ENCODE peak calls at places on chromosome 16, in five cellular contexts. P is upper lobe of right lung, Z is GM23248, S is ascending aorta, O is AG09309. U is an unnamed sample.

GRCh38 chr16:85089485-85089884 is 22.8 kb downstream of the CIBAR2 start:
- DNase-seq in P (peak), Z (no peak), S (no peak), O (no peak), U (no peak)

GRCh38 chr16:80954985-80955384 is 51.7 kb downstream of the CMC2 start:
- DNase-seq in Z (no peak), S (no peak), O (no peak), P (no peak), U (no peak)

GRCh38 chr16:84425696-84426095 is 57.4 kb downstream of the ATP2C2 start:
- DNase-seq in O (no peak), P (no peak), S (no peak), Z (no peak), U (no peak)

GRCh38 chr16:5622234-5622884 is 524.8 kb upstream of the EEF2KMT start:
- DNase-seq in P (no peak), Z (no peak), O (no peak), S (no peak), U (no peak)

GRCh38 chr16:89072216-89073130 is 21.2 kb upstream of the ACSF3 start:
- DNase-seq in Z (peak), O (no peak), S (no peak), P (no peak), U (no peak)

GRCh38 chr16:70582280-70582978 is 58.8 kb downstream of the SF3B3 start:
- DNase-seq in P (no peak), O (no peak), S (no peak), Z (peak), U (no peak)

GRCh38 chr16:70740919-70741778 is 55.3 kb upstream of the MTSS2 start:
- DNase-seq in Z (peak), S (no peak), P (no peak), O (peak), U (peak)

GRCh38 chr16:89711601-89712475 is 8.9 kb downstream of the VPS9D1 start:
- DNase-seq in Z (peak), P (peak), O (no peak), S (no peak), U (no peak)

GRCh38 chr16:29791845-29792797 is 1.6 kb downstream of the KIF22 start:
- DNase-seq in P (no peak), S (no peak), O (no peak), Z (no peak), U (no peak)

GRCh38 chr16:83803811-83804210 is 4.0 kb upstream of the HSBP1 start:
- DNase-seq in S (no peak), P (no peak), O (no peak), Z (no peak), U (no peak)

GRCh38 chr16:21260870-21261791 is 17.0 kb downstream of the CRYM start:
- DNase-seq in P (no peak), O (peak), S (peak), Z (peak), U (no peak)

GRCh38 chr16:81266680-81267095 is 28.2 kb downstream of the BCO1 start:
- DNase-seq in O (no peak), P (no peak), Z (no peak), S (no peak), U (no peak)

GRCh38 chr16:19868421-19868820 is 16.2 kb downstream of the GPRC5B start:
- DNase-seq in O (no peak), S (no peak), Z (no peak), P (no peak), U (no peak)

GRCh38 chr16:77323695-77324094 is 111.1 kb downstream of the ADAMTS18 start:
- DNase-seq in P (no peak), O (no peak), Z (no peak), S (no peak), U (no peak)

GRCh38 chr16:84790291-84790690 is 29.5 kb upstream of the CRISPLD2 start:
- DNase-seq in S (no peak), Z (no peak), P (no peak), O (no peak), U (no peak)

GRCh38 chr16:2953706-2954105 is 10.4 kb upstream of the KREMEN2 start:
- DNase-seq in P (no peak), O (no peak), Z (no peak), S (no peak), U (no peak)

GRCh38 chr16:72588554-72588953 is 416.6 kb upstream of the PMFBP1 start:
- DNase-seq in Z (no peak), P (no peak), O (no peak), S (no peak), U (no peak)

GRCh38 chr16:9258423-9259051 is 167.1 kb downstream of the HAPSTR1 start:
- DNase-seq in Z (peak), O (no peak), P (no peak), S (no peak), U (no peak)

GRCh38 chr16:55261301-55261700 is 62.7 kb upstream of the IRX6 start:
- DNase-seq in P (no peak), Z (no peak), S (no peak), O (no peak), U (no peak)

GRCh38 chr16:11005611-11005975 is 61.2 kb downstream of the CLEC16A start:
- DNase-seq in P (no peak), Z (peak), S (no peak), O (no peak), U (no peak)

GRCh38 chr16:66824006-66824405 is 6.8 kb downstream of the NAE1 start:
- DNase-seq in Z (peak), O (peak), P (no peak), S (no peak), U (no peak)

GRCh38 chr16:66661210-66661560 is 35.4 kb downstream of the CMTM4 start:
- DNase-seq in O (no peak), S (no peak), Z (no peak), P (no peak), U (no peak)

GRCh38 chr16:86091976-86092375 is 193.0 kb downstream of the IRF8 start:
- DNase-seq in Z (no peak), O (no peak), P (peak), S (no peak), U (no peak)

GRCh38 chr16:52861614-52862022 is 191.1 kb downstream of the CHD9NB start:
- DNase-seq in S (no peak), O (no peak), P (no peak), Z (peak), U (no peak)

GRCh38 chr16:26365555-26365954 is 673.8 kb downstream of the HS3ST4 start:
- DNase-seq in S (no peak), P (no peak), O (no peak), Z (no peak), U (no peak)

GRCh38 chr16:25107466-25107792 is 4.1 kb upstream of the LCMT1 start:
- DNase-seq in O (no peak), S (no peak), Z (no peak), P (no peak), U (no peak)

GRCh38 chr16:86806838-86807351 is 228.5 kb downstream of the FOXL1 start:
- DNase-seq in Z (no peak), P (no peak), S (no peak), O (no peak), U (no peak)

GRCh38 chr16:24337013-24337412 is 80.9 kb downstream of the CACNG3 start:
- DNase-seq in Z (no peak), S (no peak), P (no peak), O (no peak), U (no peak)

GRCh38 chr16:23092801-23093117 is 56.5 kb downstream of the USP31 start:
- DNase-seq in Z (no peak), S (no peak), O (no peak), P (no peak), U (no peak)

GRCh38 chr16:6018848-6019489 is 921.4 kb upstream of the EEF2KMT start:
- DNase-seq in S (no peak), O (no peak), Z (no peak), P (no peak), U (no peak)

DNA sequence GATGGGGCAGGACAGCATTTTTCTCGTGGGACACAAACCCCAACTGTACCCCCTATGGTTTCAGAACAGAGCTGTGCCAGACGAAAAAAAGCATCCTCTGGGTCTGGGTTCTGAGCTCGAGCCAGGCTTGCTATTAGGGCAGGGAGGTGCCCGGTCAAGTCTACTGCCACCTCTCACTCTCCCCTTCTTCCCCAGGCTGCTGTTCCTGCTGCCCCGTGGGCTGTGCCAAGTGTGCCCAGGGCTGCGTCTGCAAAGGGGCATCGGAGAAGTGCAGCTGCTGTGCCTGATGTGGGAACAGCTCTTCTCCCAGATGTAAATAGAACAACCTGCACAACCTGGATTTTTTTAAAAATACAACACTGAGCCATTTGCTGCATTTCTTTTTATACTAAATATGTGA is 1.1 kb downstream of the MT1E start:
- DNase-seq in Z (peak), S (no peak), P (no peak), O (no peak), U (no peak)
- H3K4me3 ChIP-seq in Z (peak), S (peak), P (peak), O (peak), U (peak)

DNA sequence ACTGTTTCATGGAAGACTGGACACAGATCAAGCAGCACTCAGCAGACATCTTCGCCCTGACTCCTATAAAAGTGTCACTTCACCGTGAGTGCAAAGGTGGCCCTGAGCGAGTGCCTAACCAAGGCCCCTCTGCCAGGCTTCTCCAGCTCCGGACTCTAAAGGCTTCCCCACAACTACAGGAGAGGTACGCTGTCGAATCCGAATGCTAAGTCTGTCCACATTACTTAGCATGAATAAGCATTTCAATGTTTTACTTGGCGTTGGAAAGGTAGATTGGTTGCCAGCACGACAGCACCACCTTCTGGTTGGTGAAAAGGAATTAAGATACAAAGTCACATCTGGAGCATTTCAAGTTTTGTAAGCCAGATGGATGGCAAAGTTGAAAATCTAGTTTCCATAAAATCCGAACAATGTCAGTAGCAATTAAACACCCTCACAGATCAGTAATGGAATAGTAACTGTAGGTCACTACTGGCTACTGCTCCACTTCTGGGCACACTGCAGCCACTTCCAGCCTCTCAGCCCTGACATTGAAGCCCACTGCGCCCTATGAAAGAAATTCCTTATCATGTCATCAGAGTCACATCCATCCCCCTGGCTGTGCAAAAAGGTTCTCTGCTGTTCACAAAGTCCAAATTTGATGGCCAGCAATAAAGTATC is 100.9 kb downstream of the PARN start:
- DNase-seq in S (peak), P (peak), Z (peak), O (peak), U (peak)
- H3K4me3 ChIP-seq in S (no peak), P (no peak), Z (peak), O (no peak), U (no peak)

GRCh38 chr16:67995423-67995822 is 3.9 kb downstream of the DPEP2 start:
- DNase-seq in O (no peak), Z (no peak), P (no peak), S (no peak), U (no peak)

GRCh38 chr16:67993207-67994036 is 5.9 kb downstream of the DPEP2 start:
- DNase-seq in Z (peak), S (peak), P (peak), O (no peak), U (peak)

GRCh38 chr16:67990018-67990386 is 9.3 kb downstream of the DPEP2 start:
- DNase-seq in O (no peak), P (no peak), S (no peak), Z (no peak), U (no peak)

GRCh38 chr16:67989322-67990017 is 9.2 kb upstream of the DPEP3 start:
- DNase-seq in P (no peak), O (no peak), Z (no peak), S (no peak), U (no peak)

GRCh38 chr16:67992661-67993206 is 6.5 kb downstream of the DPEP2 start:
- DNase-seq in O (no peak), S (no peak), Z (no peak), P (no peak), U (no peak)
- H3K4me3 ChIP-seq in O (no peak), S (no peak), Z (no peak), P (peak), U (no peak)

DNA sequence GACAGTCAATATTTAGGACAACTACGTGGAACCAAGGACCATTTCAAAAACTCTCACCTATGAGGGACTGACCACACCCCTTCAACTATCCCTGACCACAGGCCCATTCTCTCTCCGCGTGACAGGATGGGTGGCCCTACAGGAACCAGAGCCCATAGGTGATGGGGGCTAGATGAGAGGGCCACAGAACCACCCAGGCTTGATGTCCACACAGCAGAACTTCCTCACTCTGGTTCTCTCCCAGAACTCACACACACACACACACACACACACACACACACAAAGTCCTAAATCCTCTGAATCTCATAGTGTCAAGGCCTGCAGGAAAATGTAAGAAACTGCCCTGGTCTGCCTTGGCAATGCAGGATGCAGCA is 1.5 kb downstream of the ZNF319 start:
- DNase-seq in Z (no peak), O (no peak), P (peak), S (no peak), U (no peak)
- H3K4me3 ChIP-seq in Z (peak), O (no peak), P (peak), S (no peak), U (no peak)

GRCh38 chr16:79592150-79592549 is 8.4 kb downstream of the MAF start:
- DNase-seq in O (no peak), P (no peak), S (no peak), Z (no peak), U (no peak)
- H3K4me3 ChIP-seq in O (no peak), P (peak), S (no peak), Z (no peak), U (no peak)

GRCh38 chr16:28277537-28278388 is 14.6 kb upstream of the SBK1 start:
- DNase-seq in O (peak), P (peak), Z (peak), S (peak), U (peak)
- H3K4me3 ChIP-seq in O (peak), P (peak), Z (peak), S (peak), U (no peak)

GRCh38 chr16:46757339-46758050 is 9.4 kb upstream of the MYLK3 start:
- DNase-seq in P (no peak), Z (no peak), S (no peak), O (no peak), U (no peak)

GRCh38 chr16:46762583-46762982 is 14.4 kb upstream of the MYLK3 start:
- DNase-seq in O (no peak), Z (no peak), S (no peak), P (no peak), U (no peak)

GRCh38 chr16:46759309-46759708 is 11.2 kb upstream of the MYLK3 start:
- DNase-seq in Z (no peak), P (no peak), O (no peak), S (no peak), U (no peak)

GRCh38 chr16:46765050-46765449 is 16.9 kb upstream of the MYLK3 start:
- DNase-seq in Z (peak), O (peak), S (no peak), P (no peak), U (peak)

DNA sequence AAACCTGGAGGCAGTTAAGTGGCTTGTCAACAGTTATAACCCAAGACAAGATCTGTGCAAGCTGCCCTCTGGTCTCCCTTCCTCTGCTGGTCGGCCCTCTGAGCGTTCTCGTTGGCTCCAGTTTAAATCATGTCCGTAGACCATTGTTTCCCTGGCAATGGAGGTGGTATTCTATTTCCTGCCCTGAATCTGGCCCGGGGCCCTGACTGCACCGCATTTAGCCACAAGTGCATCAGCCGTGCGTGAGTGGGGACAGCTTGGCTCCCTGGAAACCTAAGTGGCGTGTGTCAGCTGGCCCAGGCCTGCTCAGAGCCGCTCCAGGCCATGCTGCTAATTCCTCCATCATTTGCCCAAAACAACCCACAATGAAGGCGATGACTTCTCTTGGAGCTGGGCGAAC is 15.0 kb upstream of the MYLK3 start:
- DNase-seq in P (no peak), Z (no peak), O (no peak), S (no peak), U (no peak)
- H3K4me3 ChIP-seq in P (no peak), Z (no peak), O (no peak), S (no peak), U (no peak)

DNA sequence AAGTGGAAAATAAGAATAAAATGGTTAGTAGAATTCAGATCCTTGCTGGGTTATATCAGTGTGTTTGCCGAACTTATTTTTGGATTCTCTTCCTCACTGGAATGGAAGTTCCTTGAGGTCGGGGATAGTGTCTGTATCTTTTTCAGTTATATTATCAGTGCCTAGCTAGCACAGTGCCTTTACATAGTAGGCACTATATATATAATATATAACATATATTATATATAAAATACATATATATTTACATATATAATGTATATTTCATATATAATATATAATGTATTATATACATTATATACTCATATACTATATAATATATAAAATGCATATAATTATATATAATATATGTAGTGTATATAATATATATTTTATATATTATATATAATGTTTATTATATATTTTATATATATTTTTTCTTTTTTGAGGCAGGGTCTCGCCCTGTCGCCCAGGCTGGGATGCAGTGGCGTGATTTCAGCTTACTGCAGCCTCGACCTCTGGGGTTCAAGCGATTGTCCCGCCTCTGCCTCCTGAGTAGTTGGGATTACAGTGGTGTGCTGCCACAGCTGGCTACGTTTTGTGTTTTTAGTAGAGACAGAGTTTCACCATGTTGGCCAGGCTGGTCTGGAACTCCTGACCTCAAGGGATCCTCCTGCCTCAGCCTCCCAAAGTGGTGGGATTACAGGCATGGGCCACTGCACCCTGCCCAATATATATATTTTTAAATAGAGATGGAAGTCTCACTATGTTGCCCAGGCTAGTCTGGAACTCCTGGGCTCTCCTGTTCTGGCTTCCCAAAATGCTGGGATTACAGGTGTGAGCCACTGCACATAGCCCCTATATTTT is 3.2 kb downstream of the NFATC3 start:
- DNase-seq in O (no peak), Z (no peak), P (no peak), S (no peak), U (no peak)
- H3K4me3 ChIP-seq in O (no peak), Z (no peak), P (peak), S (no peak), U (no peak)

GRCh38 chr16:69311115-69311532 is at the start of gene VPS4A:
- DNase-seq in P (peak), Z (peak), S (peak), O (peak), U (peak)
- H3K4me3 ChIP-seq in P (peak), Z (peak), S (peak), O (peak), U (peak)

GRCh38 chr16:1534021-1535020 is 855 bp downstream of the TMEM204 start:
- DNase-seq in O (no peak), S (no peak), P (no peak), Z (peak), U (no peak)
- H3K4me3 ChIP-seq in O (peak), S (peak), P (peak), Z (peak), U (no peak)

U was measured in HL-60.